ENCODE peak calls at places on chromosomes 2 and 18, in eight cellular contexts. P is K562, W is A549, F is heart left ventricle, I is prostate gland, G is sigmoid colon, L is ovary, D is body of pancreas. M is an unnamed sample.
A peak's percentile ranks its signal among the peaks of the same experiment; 100 is the strongest.

GRCh38 chr2:54557211-54557600 is 101.1 kb downstream of the SPTBN1 start:
- DNase-seq in P (no peak), I (no peak), D (no peak), W (no peak), G (no peak), F (no peak), L (no peak), M (no peak)

GRCh38 chr2:132550285-132550684 is 119.7 kb downstream of the LYPD1 start:
- DNase-seq in P (no peak), G (no peak), W (no peak), F (no peak), L (no peak), I (no peak), D (no peak), M (no peak)

GRCh38 chr2:158774663-158775062 is 20.5 kb upstream of the DAPL1 start:
- DNase-seq in W (no peak), G (no peak), L (no peak), D (no peak), F (no peak), I (no peak), P (no peak), M (no peak)

GRCh38 chr2:26326514-26326913 is 19.4 kb upstream of the SELENOI start:
- DNase-seq in P (no peak), W (no peak), L (no peak), F (no peak), D (no peak), G (no peak), I (no peak), M (no peak)

GRCh38 chr2:69214898-69215297 is 172.1 kb downstream of the GFPT1 start:
- DNase-seq in G (no peak), W (no peak), I (no peak), F (peak; percentile 62), L (no peak), D (no peak), P (no peak), M (peak; percentile 68)

GRCh38 chr2:44713170-44713569 is 228.3 kb upstream of the SIX3 start:
- DNase-seq in L (no peak), D (no peak), I (no peak), P (no peak), F (no peak), W (no peak), G (no peak), M (no peak)

GRCh38 chr18:79740741-79741700 is 56.7 kb upstream of the KCNG2 start:
- DNase-seq in G (peak; percentile 53), L (no peak), P (no peak), W (no peak), D (no peak), I (no peak), F (no peak), M (no peak)

GRCh38 chr2:173414823-173415322 is 60.2 kb downstream of the CDCA7 start:
- DNase-seq in W (no peak), L (no peak), G (no peak), P (no peak), D (no peak), I (no peak), F (no peak), M (peak; percentile 40)

GRCh38 chr18:72530622-72531021 is 13.5 kb downstream of the CBLN2 start:
- DNase-seq in W (no peak), P (no peak), D (no peak), F (no peak), G (no peak), L (no peak), I (no peak), M (no peak)

GRCh38 chr2:193141-193552 is 70.7 kb downstream of the SH3YL1 start:
- DNase-seq in P (no peak), G (no peak), L (no peak), I (no peak), D (no peak), W (no peak), F (no peak), M (no peak)

GRCh38 chr2:75284345-75284744 is 85.0 kb upstream of the TACR1 start:
- DNase-seq in G (no peak), D (no peak), L (no peak), W (no peak), P (no peak), I (no peak), F (no peak), M (no peak)

GRCh38 chr2:63054812-63055509 is 4.3 kb downstream of the OTX1 start:
- DNase-seq in P (no peak), L (no peak), I (no peak), W (no peak), D (no peak), G (no peak), F (no peak), M (no peak)

GRCh38 chr2:18639756-18640453 is 50.5 kb upstream of the NT5C1B start:
- DNase-seq in G (no peak), I (no peak), L (no peak), D (no peak), F (no peak), P (no peak), W (no peak), M (no peak)

GRCh38 chr2:41902892-41903291 is 144.9 kb upstream of the PKDCC start:
- DNase-seq in I (no peak), G (no peak), W (no peak), D (no peak), F (no peak), P (no peak), L (no peak), M (no peak)

GRCh38 chr2:33967103-33967502 is 368.0 kb upstream of the FAM98A start:
- DNase-seq in W (no peak), G (no peak), D (no peak), F (no peak), I (no peak), L (no peak), P (no peak), M (no peak)

GRCh38 chr18:48932822-48933510 is 17.8 kb downstream of the SMAD7 start:
- DNase-seq in F (no peak), D (no peak), G (no peak), I (no peak), L (no peak), W (no peak), P (peak; percentile 54), M (no peak)

GRCh38 chr18:48933578-48934399 is 17.0 kb downstream of the SMAD7 start:
- DNase-seq in I (no peak), W (no peak), P (peak; percentile 22), F (no peak), G (no peak), L (no peak), D (no peak), M (no peak)

GRCh38 chr18:48934400-48934707 is 16.4 kb downstream of the SMAD7 start:
- DNase-seq in G (no peak), I (no peak), L (no peak), D (no peak), F (no peak), W (no peak), P (no peak), M (no peak)

GRCh38 chr18:48935433-48935774 is 15.4 kb downstream of the SMAD7 start:
- DNase-seq in L (no peak), G (no peak), I (no peak), F (no peak), D (no peak), W (no peak), P (no peak), M (no peak)

DNA sequence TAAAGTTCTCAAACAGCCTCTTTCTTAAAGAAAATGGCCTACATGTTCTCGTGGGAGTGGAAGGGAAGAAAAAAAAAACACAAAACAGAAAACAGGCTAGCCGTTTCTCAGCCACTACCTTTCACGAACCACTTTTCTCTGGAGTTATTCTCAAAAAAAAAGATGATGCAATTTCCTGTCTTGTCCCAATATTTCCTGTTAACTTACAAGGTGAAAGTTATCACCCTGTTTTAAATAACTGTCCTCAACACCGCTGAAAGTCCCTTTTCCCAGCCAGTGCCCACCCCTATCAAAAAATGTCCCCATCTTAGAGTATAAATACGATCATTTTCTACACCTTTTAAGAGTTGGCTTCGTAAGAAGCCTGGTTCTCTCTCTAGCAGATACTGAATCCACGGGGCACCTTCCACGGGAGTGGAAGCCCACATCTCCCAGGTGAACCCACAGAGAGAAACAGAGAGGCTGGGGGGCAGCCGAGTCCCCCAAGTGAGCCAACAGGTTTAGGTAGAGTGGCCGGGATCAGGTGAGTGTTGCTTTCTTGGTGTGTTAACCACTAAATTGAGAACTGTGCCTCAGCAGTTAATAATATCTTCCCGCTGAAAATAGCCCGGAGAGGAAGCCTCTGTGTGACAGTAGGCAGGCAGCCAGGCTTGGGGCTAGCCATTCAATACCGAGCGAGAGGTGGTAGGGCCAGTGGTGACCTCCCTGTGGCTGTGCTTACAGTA is 15.9 kb downstream of the SMAD7 start:
- DNase-seq in G (peak; percentile 80), I (no peak), D (peak; percentile 25), W (no peak), F (peak; percentile 84), L (peak; percentile 54), P (no peak), M (peak; percentile 78)
- TF ChIP-seq POLR2A in G (no peak), I (no peak), D (no peak), W (no peak), F (no peak), L (no peak), P (no peak), M (no peak)

GRCh38 chr2:10341193-10341592 is 38.5 kb downstream of the HPCAL1 start:
- DNase-seq in P (no peak), G (no peak), I (no peak), L (no peak), W (no peak), D (no peak), F (no peak), M (no peak)
- H3K4me1 ChIP-seq in P (peaks cover 64% of the 10 kb centered on the region), G (no peaks in the 10 kb centered on the region), I (no peaks in the 10 kb centered on the region), L (no peaks in the 10 kb centered on the region), W (peaks cover 90% of the 10 kb centered on the region), D (peaks cover 37% of the 10 kb centered on the region), F (peaks cover 27% of the 10 kb centered on the region), M (peaks cover 27% of the 10 kb centered on the region)

DNA sequence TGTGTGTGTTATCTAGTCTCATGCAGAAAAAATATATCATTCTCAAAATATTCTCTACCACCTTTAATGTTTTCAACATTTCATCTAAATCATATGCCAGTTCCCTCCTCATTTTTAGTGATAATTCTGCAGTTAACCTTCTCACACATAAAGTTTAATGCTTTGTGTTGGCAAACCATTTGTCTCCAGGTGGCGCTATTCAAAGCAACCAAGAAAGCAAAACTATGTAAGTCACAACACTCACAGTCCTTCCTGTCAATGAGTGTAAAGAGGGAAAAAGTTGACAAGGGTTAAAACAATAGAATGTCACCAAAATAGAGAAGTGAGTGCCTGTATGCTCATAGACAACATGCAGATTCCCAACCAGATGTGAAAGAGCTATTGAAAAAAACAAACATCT is 961.6 kb upstream of the LRRTM1 start:
- DNase-seq in G (no peak), F (no peak), P (no peak), D (no peak), I (no peak), L (no peak), W (no peak), M (peak; percentile 1)
- TF ChIP-seq POLR2A in G (no peak), F (no peak), P (no peak), D (no peak), I (no peak), L (no peak), W (no peak), M (no peak)

DNA sequence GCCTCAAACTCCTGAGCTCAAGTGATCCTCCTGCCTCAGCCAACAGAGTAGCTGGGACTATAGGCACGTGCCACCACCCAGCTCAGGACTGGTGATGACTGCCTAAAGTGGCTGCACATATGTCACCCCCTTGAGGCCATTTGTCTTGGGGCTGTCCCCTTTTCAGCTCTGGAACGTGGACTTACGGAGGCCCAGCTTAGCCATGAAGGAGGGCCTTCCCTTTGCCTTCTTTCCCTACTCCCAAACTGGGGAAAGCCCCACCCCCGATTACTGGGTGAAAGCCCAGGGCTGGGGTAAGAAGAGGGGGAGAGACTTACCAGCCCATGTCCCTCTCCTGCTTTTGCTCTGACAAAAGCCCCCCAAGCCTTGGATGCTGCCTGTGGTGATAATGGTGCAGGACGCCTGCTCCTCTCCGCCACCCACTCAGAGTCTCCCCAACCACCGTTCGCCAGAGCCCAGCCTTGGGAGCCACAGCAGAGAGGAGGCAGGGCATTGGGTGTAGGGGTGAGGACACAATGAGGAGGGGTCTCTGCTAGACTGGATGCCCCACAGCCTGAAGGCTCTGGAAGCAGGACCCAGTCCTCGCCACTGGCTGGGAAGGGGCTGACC is 2.5 kb upstream of the DUSP2 start:
- DNase-seq in L (peak; percentile 8), D (no peak), P (no peak), I (no peak), G (peak; percentile 34), W (no peak), F (no peak), M (no peak)
- H3K4me1 ChIP-seq in L (peaks cover 6% of the 10 kb centered on the region), D (peaks cover 24% of the 10 kb centered on the region), P (peaks cover 22% of the 10 kb centered on the region), I (no peaks in the 10 kb centered on the region), G (no peaks in the 10 kb centered on the region), W (peaks cover 10% of the 10 kb centered on the region), F (peaks cover 58% of the 10 kb centered on the region), M (peaks cover 27% of the 10 kb centered on the region)

M was measured in adrenal gland.